ENCODE peak calls at places on chromosomes 5 and 9, in six cellular contexts. One of them, this sample, is unnamed. For H3K27me3, the result is how much of the 10 kb centered on the place peaks cover.

GRCh38 chr5:132026516-132027008 is 15.1 kb upstream of the ACSL6 start:
- DNase-seq in IMR-90: no peak
- DNase-seq in hepatocyte: no peak
- DNase-seq in SK-N-SH: no peak
- DNase-seq in HCT116: no peak
- DNase-seq in GM23248: no peak
- DNase-seq in this sample: no peak

GRCh38 chr9:136664000-136664798 is 1.5 kb downstream of the EGFL7 start:
- DNase-seq in hepatocyte: no peak
- DNase-seq in IMR-90: no peak
- DNase-seq in GM23248: no peak
- DNase-seq in HCT116: no peak
- DNase-seq in SK-N-SH: no peak
- DNase-seq in this sample: no peak

GRCh38 chr5:88236866-88237642 is 31.6 kb downstream of the TMEM161B start:
- DNase-seq in GM23248: peak
- DNase-seq in IMR-90: peak
- DNase-seq in hepatocyte: no peak
- DNase-seq in HCT116: no peak
- DNase-seq in SK-N-SH: no peak
- DNase-seq in this sample: no peak

GRCh38 chr9:131275332-131276106 is 791 bp downstream of the FAM78A start:
- DNase-seq in SK-N-SH: no peak
- DNase-seq in HCT116: no peak
- DNase-seq in IMR-90: no peak
- DNase-seq in GM23248: no peak
- DNase-seq in hepatocyte: no peak
- DNase-seq in this sample: peak

GRCh38 chr9:30349526-30350513 is 2034.6 kb upstream of the ACO1 start:
- DNase-seq in IMR-90: no peak
- DNase-seq in GM23248: no peak
- DNase-seq in hepatocyte: no peak
- DNase-seq in SK-N-SH: no peak
- DNase-seq in HCT116: no peak
- DNase-seq in this sample: no peak

GRCh38 chr9:123769723-123770122 is 160.2 kb downstream of the DENND1A start:
- DNase-seq in HCT116: no peak
- DNase-seq in hepatocyte: no peak
- DNase-seq in GM23248: peak
- DNase-seq in IMR-90: no peak
- DNase-seq in SK-N-SH: no peak
- DNase-seq in this sample: no peak

GRCh38 chr9:19975499-19975898 is 186.7 kb upstream of the SLC24A2 start:
- DNase-seq in IMR-90: no peak
- DNase-seq in SK-N-SH: no peak
- DNase-seq in HCT116: no peak
- DNase-seq in GM23248: no peak
- DNase-seq in hepatocyte: no peak
- DNase-seq in this sample: no peak

GRCh38 chr5:91176288-91177016 is 206.7 kb downstream of the ARRDC3 start:
- DNase-seq in hepatocyte: peak
- DNase-seq in HCT116: no peak
- DNase-seq in GM23248: no peak
- DNase-seq in IMR-90: peak
- DNase-seq in SK-N-SH: no peak
- DNase-seq in this sample: peak

GRCh38 chr9:38639577-38639940 is 19.2 kb upstream of the ANKRD18A start:
- DNase-seq in HCT116: no peak
- DNase-seq in IMR-90: no peak
- DNase-seq in GM23248: no peak
- DNase-seq in SK-N-SH: no peak
- DNase-seq in hepatocyte: no peak
- DNase-seq in this sample: no peak

GRCh38 chr5:73374520-73375235 is 73.9 kb downstream of the FOXD1 start:
- DNase-seq in HCT116: no peak
- DNase-seq in SK-N-SH: no peak
- DNase-seq in hepatocyte: no peak
- DNase-seq in GM23248: peak
- DNase-seq in IMR-90: peak
- DNase-seq in this sample: no peak

GRCh38 chr5:54832846-54833245 is 152.5 kb downstream of the ESM1 start:
- DNase-seq in hepatocyte: no peak
- DNase-seq in SK-N-SH: no peak
- DNase-seq in GM23248: no peak
- DNase-seq in HCT116: no peak
- DNase-seq in IMR-90: peak
- DNase-seq in this sample: no peak

GRCh38 chr9:104091028-104091590 is 3.0 kb upstream of the SMC2 start:
- DNase-seq in SK-N-SH: no peak
- DNase-seq in hepatocyte: no peak
- DNase-seq in IMR-90: peak
- DNase-seq in GM23248: no peak
- DNase-seq in HCT116: no peak
- DNase-seq in this sample: no peak

GRCh38 chr9:32456564-32456963 is 69.4 kb downstream of the RIGI start:
- DNase-seq in hepatocyte: no peak
- DNase-seq in HCT116: no peak
- DNase-seq in IMR-90: no peak
- DNase-seq in SK-N-SH: no peak
- DNase-seq in GM23248: no peak
- DNase-seq in this sample: no peak

GRCh38 chr9:93945400-93946337 is 9.5 kb downstream of the BARX1 start:
- DNase-seq in GM23248: peak
- DNase-seq in hepatocyte: peak
- DNase-seq in HCT116: no peak
- DNase-seq in IMR-90: no peak
- DNase-seq in SK-N-SH: peak
- DNase-seq in this sample: no peak

GRCh38 chr5:8184455-8185063 is 315.6 kb downstream of the MTRR start:
- DNase-seq in HCT116: no peak
- DNase-seq in IMR-90: peak
- DNase-seq in SK-N-SH: peak
- DNase-seq in GM23248: peak
- DNase-seq in hepatocyte: peak
- DNase-seq in this sample: peak

GRCh38 chr5:131548190-131548589 is 86.8 kb downstream of the RAPGEF6 start:
- DNase-seq in SK-N-SH: no peak
- DNase-seq in IMR-90: no peak
- DNase-seq in HCT116: no peak
- DNase-seq in hepatocyte: no peak
- DNase-seq in GM23248: no peak
- DNase-seq in this sample: no peak

GRCh38 chr5:154714271-154714986 is 40.7 kb upstream of the LARP1 start:
- DNase-seq in GM23248: peak
- DNase-seq in IMR-90: peak
- DNase-seq in hepatocyte: no peak
- DNase-seq in HCT116: no peak
- DNase-seq in SK-N-SH: no peak
- DNase-seq in this sample: peak

GRCh38 chr9:16367605-16368424 is 502.7 kb downstream of the BNC2 start:
- DNase-seq in IMR-90: peak
- DNase-seq in SK-N-SH: no peak
- DNase-seq in hepatocyte: no peak
- DNase-seq in HCT116: no peak
- DNase-seq in GM23248: peak
- DNase-seq in this sample: no peak

GRCh38 chr9:31140316-31140715 is 1244.1 kb upstream of the ACO1 start:
- DNase-seq in SK-N-SH: peak
- DNase-seq in GM23248: peak
- DNase-seq in HCT116: peak
- DNase-seq in hepatocyte: peak
- DNase-seq in IMR-90: no peak
- DNase-seq in this sample: peak

GRCh38 chr9:115015018-115015635 is 84.7 kb upstream of the TNFSF8 start:
- DNase-seq in IMR-90: peak
- DNase-seq in HCT116: peak
- DNase-seq in hepatocyte: peak
- DNase-seq in GM23248: peak
- DNase-seq in SK-N-SH: peak
- DNase-seq in this sample: no peak

GRCh38 chr5:33457124-33457523 is 16.4 kb downstream of the TARS1 start:
- DNase-seq in SK-N-SH: no peak
- DNase-seq in GM23248: peak
- DNase-seq in IMR-90: peak
- DNase-seq in HCT116: no peak
- DNase-seq in hepatocyte: no peak
- DNase-seq in this sample: no peak

GRCh38 chr9:38338359-38339014 is 54.0 kb upstream of the ALDH1B1 start:
- DNase-seq in GM23248: no peak
- DNase-seq in SK-N-SH: peak
- DNase-seq in HCT116: no peak
- DNase-seq in IMR-90: no peak
- DNase-seq in hepatocyte: no peak
- DNase-seq in this sample: no peak

GRCh38 chr5:148808864-148809642 is 17.4 kb upstream of the ADRB2 start:
- DNase-seq in IMR-90: no peak
- DNase-seq in GM23248: no peak
- DNase-seq in hepatocyte: peak
- DNase-seq in SK-N-SH: peak
- DNase-seq in HCT116: no peak
- DNase-seq in this sample: peak

GRCh38 chr5:173973614-173973969 is 15.4 kb upstream of the C5orf47 start:
- DNase-seq in IMR-90: no peak
- DNase-seq in HCT116: no peak
- DNase-seq in hepatocyte: peak
- DNase-seq in SK-N-SH: no peak
- DNase-seq in GM23248: no peak
- DNase-seq in this sample: peak

GRCh38 chr9:32991895-32992595 is 9.4 kb downstream of the APTX start:
- DNase-seq in GM23248: no peak
- DNase-seq in hepatocyte: no peak
- DNase-seq in IMR-90: peak
- DNase-seq in HCT116: no peak
- DNase-seq in SK-N-SH: peak
- DNase-seq in this sample: peak

GRCh38 chr9:80951675-80952074 is 737.7 kb downstream of the TLE1 start:
- DNase-seq in hepatocyte: no peak
- DNase-seq in SK-N-SH: no peak
- DNase-seq in GM23248: peak
- DNase-seq in HCT116: no peak
- DNase-seq in IMR-90: peak
- DNase-seq in this sample: no peak

GRCh38 chr9:131524578-131525315 is 6.3 kb downstream of the UCK1 start:
- DNase-seq in hepatocyte: no peak
- DNase-seq in GM23248: peak
- DNase-seq in HCT116: no peak
- DNase-seq in SK-N-SH: no peak
- DNase-seq in IMR-90: peak
- DNase-seq in this sample: no peak

GRCh38 chr5:98461485-98461884 is 312.0 kb upstream of the RGMB start:
- DNase-seq in IMR-90: no peak
- DNase-seq in hepatocyte: no peak
- DNase-seq in GM23248: no peak
- DNase-seq in HCT116: no peak
- DNase-seq in SK-N-SH: no peak
- DNase-seq in this sample: no peak

GRCh38 chr5:139710370-139711066 is 62.4 kb downstream of the CXXC5 start:
- DNase-seq in SK-N-SH: peak
- DNase-seq in GM23248: peak
- DNase-seq in IMR-90: peak
- DNase-seq in hepatocyte: peak
- DNase-seq in HCT116: no peak
- DNase-seq in this sample: peak

GRCh38 chr5:135866044-135866443 is 29.6 kb downstream of the IL9 start:
- DNase-seq in IMR-90: no peak
- DNase-seq in HCT116: no peak
- DNase-seq in hepatocyte: no peak
- DNase-seq in SK-N-SH: no peak
- DNase-seq in GM23248: no peak
- DNase-seq in this sample: no peak
- H3K27me3 ChIP-seq in IMR-90: under half
- H3K27me3 ChIP-seq in HCT116: under half
- H3K27me3 ChIP-seq in hepatocyte: under half
- H3K27me3 ChIP-seq in SK-N-SH: under half
- H3K27me3 ChIP-seq in GM23248: under half
- H3K27me3 ChIP-seq in this sample: under half

DNA sequence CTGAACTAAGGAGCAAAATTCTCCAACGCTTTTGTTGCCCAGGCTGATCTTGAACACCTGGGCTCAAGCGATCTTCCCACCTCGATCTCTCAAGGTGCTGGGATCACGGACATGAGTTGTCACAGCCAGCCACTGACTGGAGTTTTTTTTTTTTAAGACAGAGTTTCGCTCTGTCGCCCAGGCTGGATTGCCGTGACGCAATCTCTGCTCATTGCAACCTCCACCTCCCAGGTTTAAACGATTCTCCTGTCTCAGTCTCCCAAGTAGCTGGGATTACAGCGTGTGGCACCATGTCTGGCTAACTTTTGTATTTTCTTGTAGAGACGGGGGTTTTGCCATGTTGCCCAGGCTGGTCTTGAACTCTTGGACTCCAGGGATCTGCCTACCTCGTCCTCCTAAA is 58.2 kb downstream of the EHMT1 start:
- DNase-seq in SK-N-SH: no peak
- DNase-seq in HCT116: no peak
- DNase-seq in hepatocyte: no peak
- DNase-seq in GM23248: no peak
- DNase-seq in IMR-90: no peak
- DNase-seq in this sample: no peak
- H3K4me2 ChIP-seq in SK-N-SH: no peak
- H3K4me2 ChIP-seq in HCT116: no peak
- H3K4me2 ChIP-seq in hepatocyte: no peak
- H3K4me2 ChIP-seq in GM23248: no peak
- H3K4me2 ChIP-seq in IMR-90: no peak
- H3K4me2 ChIP-seq in this sample: no peak

DNA sequence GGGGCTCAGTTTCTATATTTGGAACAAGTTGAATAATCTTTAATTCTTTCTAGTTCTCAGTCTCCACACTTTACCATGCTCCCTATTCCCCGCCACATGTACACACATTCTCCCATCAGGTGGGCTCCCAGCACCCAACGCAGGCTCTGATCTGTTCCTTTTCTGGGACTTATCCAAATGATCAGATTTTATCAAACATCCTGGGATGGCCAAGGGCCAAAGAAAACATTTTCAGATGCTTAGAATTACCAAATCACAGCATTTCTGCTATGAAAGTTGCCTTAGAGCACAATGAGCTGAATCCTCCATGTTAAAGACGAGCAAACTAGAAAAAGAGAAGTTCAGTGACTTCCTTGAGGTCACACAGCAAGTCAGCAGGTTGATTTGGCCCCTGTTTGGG is 153.4 kb downstream of the SEC61B start:
- DNase-seq in hepatocyte: no peak
- DNase-seq in HCT116: no peak
- DNase-seq in IMR-90: no peak
- DNase-seq in GM23248: no peak
- DNase-seq in SK-N-SH: no peak
- DNase-seq in this sample: no peak
- H3K27me3 ChIP-seq in hepatocyte: under half
- H3K27me3 ChIP-seq in HCT116: under half
- H3K27me3 ChIP-seq in IMR-90: under half
- H3K27me3 ChIP-seq in GM23248: under half
- H3K27me3 ChIP-seq in SK-N-SH: under half
- H3K27me3 ChIP-seq in this sample: under half

DNA sequence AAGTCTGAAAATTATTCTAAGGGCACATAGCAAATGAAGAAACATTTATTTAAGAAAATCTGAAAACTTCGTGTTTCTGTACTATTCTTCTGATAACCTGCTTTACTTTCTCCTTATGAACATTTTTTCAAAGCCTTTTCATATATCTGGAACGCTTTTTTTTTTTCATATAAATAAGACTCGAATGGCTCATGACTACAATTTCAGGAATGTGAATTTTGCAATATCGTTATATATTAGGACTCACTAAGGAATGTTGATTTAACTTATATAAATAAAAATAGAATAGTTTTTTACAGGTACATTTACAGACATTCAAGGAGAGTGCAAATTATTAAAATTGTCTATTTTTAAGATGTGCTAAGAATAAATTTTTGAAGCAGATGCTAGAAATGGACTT is 42.9 kb downstream of the GPBP1 start:
- DNase-seq in IMR-90: peak
- DNase-seq in SK-N-SH: no peak
- DNase-seq in GM23248: peak
- DNase-seq in HCT116: no peak
- DNase-seq in hepatocyte: no peak
- DNase-seq in this sample: no peak
- H3K4me2 ChIP-seq in IMR-90: peak
- H3K4me2 ChIP-seq in SK-N-SH: peak
- H3K4me2 ChIP-seq in GM23248: peak
- H3K4me2 ChIP-seq in HCT116: no peak
- H3K4me2 ChIP-seq in hepatocyte: no peak
- H3K4me2 ChIP-seq in this sample: no peak

This sample was measured in MM.1S.